ENCODE peak calls at places on chromosome 19, in six cellular contexts. H is transverse colon; Z is CD4-positive, CD25-positive, alpha-beta regulatory T cell; W is naive thymus-derived CD4-positive, alpha-beta T cell; I is gastrocnemius medialis; Y is CD8-positive, alpha-beta T cell. F is an unnamed sample.

GRCh38 chr19:290539-291521 is at the start of gene PLPP2:
- DNase-seq in H (peak; percentile 77), W (no peak), Y (no peak), Z (no peak), I (no peak), F (peak; percentile 97)

GRCh38 chr19:55472463-55472862 is 4.0 kb upstream of the ZNF628 start:
- DNase-seq in H (no peak), Y (no peak), Z (no peak), I (no peak), W (no peak), F (peak; percentile 45)

GRCh38 chr19:42113641-42114348 is 18.5 kb downstream of the POU2F2 start:
- DNase-seq in W (no peak), Y (no peak), Z (no peak), I (peak; percentile 30), H (no peak), F (peak; percentile 84)

GRCh38 chr19:50743537-50743936 is 20.4 kb downstream of the CLEC11A start:
- DNase-seq in W (no peak), I (no peak), H (no peak), Y (no peak), Z (no peak), F (no peak)

GRCh38 chr19:28737526-28737925 is 475.4 kb downstream of the UQCRFS1 start:
- DNase-seq in Y (no peak), I (no peak), W (no peak), Z (no peak), H (no peak), F (no peak)

GRCh38 chr19:39832341-39833083 is 1.4 kb downstream of the DYRK1B start:
- DNase-seq in H (no peak), W (no peak), I (no peak), Y (no peak), Z (no peak), F (no peak)

GRCh38 chr19:15871570-15871969 is 26.3 kb downstream of the CYP4F2 start:
- DNase-seq in H (peak; percentile 11), Y (peak; percentile 24), W (no peak), I (no peak), Z (no peak), F (no peak)

GRCh38 chr19:11489378-11489777 is 8.5 kb upstream of the ELAVL3 start:
- DNase-seq in H (no peak), Y (no peak), W (no peak), Z (no peak), I (no peak), F (no peak)

GRCh38 chr19:15810335-15810734 is 5.1 kb downstream of the OR10H1 start:
- DNase-seq in I (no peak), W (no peak), Y (no peak), H (peak; percentile 46), Z (no peak), F (no peak)

GRCh38 chr19:48565090-48565489 is 13.1 kb downstream of the SULT2B1 start:
- DNase-seq in Z (no peak), I (no peak), Y (no peak), H (no peak), W (no peak), F (peak; percentile 57)

GRCh38 chr19:51607077-51607476 is 23.1 kb downstream of the SIGLEC5 start:
- DNase-seq in W (no peak), Z (no peak), Y (no peak), H (peak; percentile 66), I (no peak), F (no peak)

GRCh38 chr19:17448190-17448967 is at the start of gene TMEM221:
- DNase-seq in Z (peak; percentile 38), W (peak; percentile 37), Y (peak; percentile 65), H (peak; percentile 61), I (peak; percentile 24), F (peak; percentile 86)

GRCh38 chr19:42246143-42246868 is 3.9 kb upstream of the GSK3A start:
- DNase-seq in I (peak; percentile 73), Y (no peak), W (no peak), H (peak; percentile 74), Z (no peak), F (peak; percentile 81)

GRCh38 chr19:47097396-47098217 is 16.0 kb downstream of the ZC3H4 start:
- DNase-seq in Y (no peak), H (peak; percentile 43), W (no peak), I (peak; percentile 79), Z (no peak), F (peak; percentile 49)

GRCh38 chr19:6639439-6639838 is 30.5 kb downstream of the TNFSF14 start:
- DNase-seq in Z (no peak), I (no peak), H (no peak), Y (no peak), W (no peak), F (no peak)

GRCh38 chr19:48999481-49000325 is 6.0 kb downstream of the RUVBL2 start:
- DNase-seq in Y (peak; percentile 69), I (no peak), H (peak; percentile 69), Z (peak; percentile 67), W (peak; percentile 52), F (peak; percentile 95)

GRCh38 chr19:52748336-52748950 is 13.6 kb upstream of the ZNF611 start:
- DNase-seq in Z (peak; percentile 42), W (no peak), H (no peak), Y (peak; percentile 33), I (peak; percentile 12), F (no peak)

GRCh38 chr19:40921005-40921897 is 39.2 kb upstream of the CYP2A7 start:
- DNase-seq in Y (no peak), W (no peak), H (peak; percentile 83), I (no peak), Z (no peak), F (peak; percentile 86)

DNA sequence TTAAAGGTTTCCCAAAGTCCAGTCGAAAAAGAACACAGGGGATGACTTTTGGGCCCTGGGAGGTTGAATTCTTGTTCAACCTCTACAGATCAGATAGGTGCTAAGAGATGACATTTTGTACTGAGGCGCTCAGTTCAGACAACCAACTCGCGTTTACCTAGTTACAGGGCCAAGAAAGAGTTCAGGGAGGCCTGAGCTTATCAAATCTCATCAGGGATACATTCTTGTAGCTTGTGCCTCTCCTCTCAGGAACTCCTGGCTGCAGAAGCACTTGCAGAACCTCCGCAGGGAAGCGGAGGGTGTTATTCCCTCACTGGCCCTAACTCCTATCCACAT is 825 bp downstream of the ZNF776 start:
- DNase-seq in Z (no peak), Y (no peak), I (no peak), H (no peak), W (no peak), F (no peak)
- H3K27ac ChIP-seq in Z (no peak overlapping the region), Y (no peak overlapping the region), I (peak overlapping the region; percentile 95), H (no peak overlapping the region), W (peak overlapping the region; percentile 85), F (no peak overlapping the region)

GRCh38 chr19:18502633-18503294 is 19.1 kb downstream of the ELL start:
- DNase-seq in Y (no peak), I (peak; percentile 79), H (peak; percentile 40), Z (no peak), W (no peak), F (no peak)
- H3K27ac ChIP-seq in Y (no peak overlapping the region), I (peak overlapping the region; percentile 94), H (peak overlapping the region; percentile 78), Z (no peak overlapping the region), W (no peak overlapping the region), F (no peak overlapping the region)

DNA sequence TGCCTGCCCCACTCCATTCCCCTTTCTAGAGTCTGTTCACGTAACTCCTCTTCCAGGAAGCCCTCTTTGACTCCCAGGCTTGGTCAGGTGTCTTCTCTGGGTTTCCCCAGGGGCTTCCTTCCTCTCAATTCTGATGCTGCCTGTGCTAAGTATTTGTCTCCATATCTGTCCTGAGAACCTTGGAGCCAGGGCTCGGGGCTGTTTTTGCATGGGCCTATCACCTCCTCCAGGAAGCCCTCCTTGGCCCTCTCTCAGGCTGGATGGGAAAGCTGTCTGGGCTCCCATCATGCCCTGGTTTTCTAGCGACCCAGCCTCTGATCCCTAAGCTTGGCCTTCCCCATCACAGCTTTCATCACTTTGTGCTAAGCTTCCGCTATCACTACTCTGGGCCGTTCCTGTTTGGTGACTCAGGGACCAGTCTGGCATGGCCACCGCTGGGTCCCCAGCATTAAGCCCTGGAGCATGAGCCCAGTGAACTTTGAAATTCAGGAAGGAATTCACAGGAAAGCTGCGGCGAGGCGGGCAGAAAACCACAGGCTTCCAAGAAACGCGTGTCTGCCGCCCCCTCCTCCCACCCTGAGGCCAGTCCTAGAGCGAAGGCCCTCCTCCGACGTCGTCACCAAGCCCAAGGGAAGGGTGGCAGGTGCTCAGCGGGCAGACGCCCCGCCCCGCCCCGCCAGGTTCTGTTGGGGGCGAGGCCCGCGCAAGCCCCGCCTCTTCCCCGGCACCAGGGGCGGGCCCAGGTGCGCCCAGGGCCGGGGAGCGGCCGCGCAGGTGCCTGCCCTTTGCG is 482 bp upstream of the SPINT2 start:
- DNase-seq in H (peak; percentile 96), Y (peak; percentile 77), I (no peak), Z (peak; percentile 76), W (peak; percentile 78), F (peak; percentile 98)
- H3K27ac ChIP-seq in H (peak overlapping the region; percentile 92), Y (peak overlapping the region; percentile 63), I (no peak overlapping the region), Z (peak overlapping the region; percentile 66), W (peak overlapping the region; percentile 77), F (no peak overlapping the region)

DNA sequence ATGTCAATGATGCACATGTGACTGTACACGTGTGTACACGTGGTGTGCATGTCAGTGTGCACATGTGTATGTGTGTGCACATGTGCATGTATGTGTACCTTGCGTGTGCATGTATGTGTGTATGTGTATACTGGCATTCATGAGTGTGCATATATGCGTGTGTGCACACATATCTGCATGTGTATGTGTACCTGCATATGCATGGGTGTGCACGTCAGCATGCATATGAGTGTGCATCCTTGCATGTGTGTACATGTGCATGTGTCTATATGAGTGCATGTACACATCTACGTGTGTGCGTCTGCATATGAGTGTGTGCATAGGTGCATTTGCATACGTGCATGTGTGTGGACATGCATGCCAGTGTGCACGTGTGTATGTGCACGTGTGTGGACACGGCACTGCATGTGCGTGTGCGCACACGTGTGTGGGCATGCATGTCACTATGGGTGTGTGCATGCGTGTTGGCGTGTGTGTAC is 48.5 kb downstream of the GADD45B start:
- DNase-seq in W (no peak), Y (no peak), H (no peak), Z (no peak), I (no peak), F (no peak)
- H3K27ac ChIP-seq in W (no peak overlapping the region), Y (no peak overlapping the region), H (peak overlapping the region; percentile 38), Z (no peak overlapping the region), I (no peak overlapping the region), F (no peak overlapping the region)

GRCh38 chr19:1827566-1828278 is 15.6 kb upstream of the ATP8B3 start:
- DNase-seq in W (no peak), I (no peak), H (no peak), Z (no peak), Y (no peak), F (no peak)
- H3K27ac ChIP-seq in W (no peak overlapping the region), I (no peak overlapping the region), H (no peak overlapping the region), Z (no peak overlapping the region), Y (no peak overlapping the region), F (no peak overlapping the region)

F was measured in endodermal cell.